ENCODE peak calls at places on chromosomes 3 and 15, in five cellular contexts. V is H9, S is neural crest cell, Q is upper lobe of right lung, X is astrocyte of the cerebellum. M is an unnamed sample.

GRCh38 chr15:80581976-80582375 is 113.1 kb upstream of the ABHD17C start:
- DNase-seq in V (no peak), S (no peak), Q (no peak), X (no peak), M (no peak)

GRCh38 chr15:48596415-48596814 is 49.1 kb downstream of the FBN1 start:
- DNase-seq in V (no peak), S (no peak), Q (no peak), X (no peak), M (no peak)

GRCh38 chr3:19866751-19867347 is 67.2 kb downstream of the EFHB start:
- DNase-seq in V (peak; percentile 51), S (peak; percentile 59), Q (no peak), X (peak; percentile 41), M (no peak)

GRCh38 chr3:6260551-6261191 is 600.2 kb upstream of the GRM7 start:
- DNase-seq in V (no peak), S (no peak), Q (no peak), X (no peak), M (no peak)

GRCh38 chr15:69088300-69088965 is 72.0 kb upstream of the GLCE start:
- DNase-seq in V (peak; percentile 38), S (no peak), Q (no peak), X (no peak), M (no peak)

GRCh38 chr3:108099679-108100428 is 9.0 kb upstream of the CD47 start:
- DNase-seq in V (no peak), S (no peak), Q (peak; percentile 69), X (no peak), M (no peak)

GRCh38 chr15:78501857-78502256 is 5.5 kb upstream of the HYKK start:
- DNase-seq in V (no peak), S (no peak), Q (no peak), X (no peak), M (no peak)

GRCh38 chr3:12287727-12288465 is 974 bp upstream of the PPARG start:
- DNase-seq in V (peak; percentile 44), S (peak; percentile 23), Q (peak; percentile 83), X (no peak), M (no peak)

GRCh38 chr15:101499863-101500713 is 10.6 kb upstream of the PCSK6 start:
- DNase-seq in V (no peak), S (no peak), Q (no peak), X (no peak), M (no peak)

GRCh38 chr3:33544126-33544525 is 103.9 kb upstream of the UBP1 start:
- DNase-seq in V (no peak), S (no peak), Q (no peak), X (no peak), M (no peak)

GRCh38 chr3:57959407-57960173 is 48.6 kb upstream of the FLNB start:
- DNase-seq in V (no peak), S (no peak), Q (no peak), X (no peak), M (no peak)

GRCh38 chr3:57962448-57962834 is 45.8 kb upstream of the FLNB start:
- DNase-seq in V (no peak), S (no peak), Q (no peak), X (no peak), M (no peak)

GRCh38 chr3:57961828-57962447 is 46.3 kb upstream of the FLNB start:
- DNase-seq in V (no peak), S (no peak), Q (no peak), X (no peak), M (no peak)

GRCh38 chr3:57960174-57960505 is 48.1 kb upstream of the FLNB start:
- DNase-seq in V (no peak), S (no peak), Q (no peak), X (no peak), M (no peak)

DNA sequence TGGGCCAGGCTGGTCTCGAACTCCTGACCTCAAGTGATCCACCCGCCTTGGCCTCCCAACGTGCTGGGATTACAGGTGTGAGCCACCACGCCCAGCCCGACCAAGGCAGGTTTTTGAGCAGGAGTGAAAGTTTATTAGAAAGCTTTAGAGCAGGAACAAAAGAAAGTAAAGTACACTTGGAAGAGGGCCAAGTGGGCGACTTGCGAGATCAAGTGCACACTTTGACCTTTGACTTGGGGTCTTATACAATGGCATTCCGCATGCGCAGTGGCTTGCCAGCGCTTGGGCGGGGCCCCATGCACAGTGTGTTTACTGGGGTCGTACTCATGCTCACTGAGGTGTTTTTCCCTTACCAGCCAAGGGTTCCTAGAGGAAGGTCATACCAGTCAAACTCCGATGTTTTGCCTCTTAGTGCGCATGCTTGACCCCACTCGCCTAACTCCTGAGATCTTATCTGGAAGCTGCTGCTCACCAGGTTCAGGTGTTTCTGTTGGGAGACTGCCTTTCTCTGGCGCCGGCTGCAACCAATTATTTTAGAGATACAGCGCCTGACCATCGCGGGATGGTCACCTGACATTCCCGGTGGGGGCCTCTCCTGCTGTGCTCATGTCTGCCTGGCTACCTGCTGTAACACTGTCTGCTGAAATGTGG is 46.9 kb upstream of the FLNB start:
- DNase-seq in V (no peak), S (no peak), Q (no peak), X (no peak), M (no peak)
- TF ChIP-seq CTCF in V (no peak), S (no peak), Q (no peak), X (no peak), M (no peak)

GRCh38 chr3:133437391-133438093 is 37.7 kb downstream of the BFSP2 start:
- DNase-seq in V (no peak), S (no peak), Q (no peak), X (no peak), M (no peak)
- TF ChIP-seq CTCF in V (no peak), S (no peak), Q (no peak), X (peak; percentile 29), M (peak; percentile 60)

DNA sequence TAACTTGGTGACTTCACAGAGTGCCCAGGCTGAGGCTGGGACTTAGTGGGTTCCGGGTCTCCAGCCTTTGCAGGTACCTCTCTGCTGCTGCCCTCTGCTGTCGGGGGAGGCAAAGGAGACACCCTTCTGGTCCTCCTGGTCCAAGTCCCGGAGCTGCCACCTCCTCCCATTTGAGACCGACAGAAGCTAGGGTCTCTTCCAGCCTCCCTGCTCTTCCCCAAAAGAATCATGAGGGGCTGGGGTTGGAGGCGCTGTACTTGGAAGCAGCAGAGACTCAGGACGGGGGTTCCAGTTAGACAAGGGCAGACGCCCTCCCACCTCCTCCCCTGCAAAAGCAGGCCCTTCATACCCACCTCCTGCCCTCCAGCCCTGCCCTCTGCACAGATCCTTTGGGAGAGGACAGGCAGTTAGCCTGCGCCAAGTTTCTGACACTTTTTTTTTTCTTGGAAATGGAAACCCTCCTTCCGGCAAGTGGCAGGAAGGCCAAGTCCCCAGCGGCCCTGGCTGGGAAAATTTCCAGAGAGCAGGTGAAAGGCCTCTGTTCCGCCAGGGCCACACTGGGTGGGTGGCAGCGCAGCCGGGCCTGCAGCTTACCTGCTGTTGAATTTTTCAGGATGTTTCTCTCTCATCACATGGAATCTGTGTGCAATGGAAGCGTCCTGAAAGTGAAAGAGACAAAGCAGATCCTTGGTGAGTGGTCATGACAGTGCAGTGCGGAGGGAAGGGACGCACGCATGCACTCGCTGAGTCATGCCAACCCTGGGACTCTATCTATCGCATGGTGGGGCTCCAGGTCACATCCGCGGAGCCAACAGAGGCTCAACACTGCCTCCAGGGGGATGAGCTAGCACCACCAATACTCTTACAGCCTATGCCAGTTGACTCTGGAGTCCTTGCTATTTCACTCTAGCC is 119.9 kb downstream of the DGKG start:
- DNase-seq in V (peak; percentile 91), S (peak; percentile 23), Q (peak; percentile 88), X (peak; percentile 15), M (no peak)
- TF ChIP-seq CTCF in V (peak; percentile 75), S (peak; percentile 54), Q (peak; percentile 58), X (peak; percentile 64), M (peak; percentile 75)

GRCh38 chr3:104460477-104461406 is 906.0 kb upstream of the ALCAM start:
- DNase-seq in V (peak; percentile 39), S (no peak), Q (no peak), X (peak; percentile 68), M (no peak)
- TF ChIP-seq CTCF in V (peak; percentile 69), S (peak; percentile 59), Q (peak; percentile 30), X (peak; percentile 75), M (peak; percentile 83)

GRCh38 chr3:167908745-167909442 is 173.4 kb downstream of the SERPINI1 start:
- DNase-seq in V (no peak), S (no peak), Q (no peak), X (no peak), M (no peak)
- TF ChIP-seq CTCF in V (no peak), S (no peak), Q (no peak), X (no peak), M (no peak)

DNA sequence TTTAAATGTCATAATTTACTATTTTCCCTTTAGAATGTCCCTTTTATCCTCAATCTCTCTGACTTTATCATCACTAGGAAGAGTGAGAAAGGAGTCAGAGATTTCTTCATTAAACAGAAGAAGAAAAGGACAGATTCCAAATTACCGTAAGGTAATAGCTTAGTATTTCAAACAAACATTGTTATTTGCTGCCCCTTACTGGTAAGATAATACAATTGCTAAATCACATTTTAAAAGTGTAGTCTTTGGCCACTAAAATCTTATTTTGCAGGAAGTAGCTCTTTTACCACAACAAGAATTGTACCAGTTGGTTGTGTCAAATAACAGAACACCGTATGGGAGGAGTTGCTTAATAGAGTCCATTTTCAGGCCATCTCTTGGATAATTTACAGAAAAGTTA is 53.7 kb downstream of the CGGBP1 start:
- DNase-seq in V (no peak), S (no peak), Q (no peak), X (no peak), M (no peak)
- TF ChIP-seq CTCF in V (peak; percentile 60), S (peak; percentile 61), Q (peak; percentile 31), X (no peak), M (peak; percentile 79)

GRCh38 chr3:127769284-127770081 is 52.8 kb downstream of the MGLL start:
- DNase-seq in V (no peak), S (no peak), Q (no peak), X (no peak), M (no peak)

GRCh38 chr3:127770671-127771370 is 51.5 kb downstream of the MGLL start:
- DNase-seq in V (no peak), S (no peak), Q (peak; percentile 39), X (no peak), M (no peak)

GRCh38 chr3:127771746-127772145 is 50.6 kb downstream of the MGLL start:
- DNase-seq in V (no peak), S (no peak), Q (peak; percentile 5), X (no peak), M (no peak)

GRCh38 chr3:127767126-127767525 is 55.2 kb downstream of the MGLL start:
- DNase-seq in V (no peak), S (no peak), Q (no peak), X (no peak), M (no peak)

DNA sequence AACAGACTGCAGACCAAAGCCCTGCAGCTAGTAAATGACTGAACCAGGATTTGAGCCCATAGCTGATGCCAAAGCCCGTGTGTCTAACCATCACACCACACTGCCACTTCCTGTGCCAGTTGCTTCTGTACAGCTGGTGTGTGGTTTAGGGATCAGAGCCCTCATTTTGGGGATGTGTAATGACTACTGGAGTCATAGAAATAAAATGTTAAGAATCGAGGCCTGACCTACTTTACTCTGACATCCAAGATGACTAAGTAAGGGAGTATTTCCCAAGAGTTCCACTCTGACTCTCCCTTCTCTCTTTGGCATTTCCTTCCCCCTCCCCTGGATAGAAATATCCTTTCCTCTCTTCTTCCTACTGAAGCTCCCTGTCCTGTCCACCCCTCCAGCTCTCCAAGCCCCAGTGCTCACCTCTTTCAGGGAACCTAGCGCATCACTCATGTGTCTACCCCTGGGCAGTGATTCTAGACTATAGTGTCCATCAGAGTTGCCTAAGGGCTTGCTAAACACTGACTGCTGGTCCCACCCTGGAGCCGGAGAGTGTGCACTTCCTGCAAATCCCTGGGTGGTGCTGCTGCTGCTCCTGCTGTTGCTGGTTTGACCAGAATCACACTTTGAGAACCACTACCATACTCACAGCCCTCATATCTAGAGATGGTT is 53.8 kb downstream of the MGLL start:
- DNase-seq in V (no peak), S (no peak), Q (peak; percentile 65), X (no peak), M (no peak)
- TF ChIP-seq CTCF in V (no peak), S (no peak), Q (no peak), X (no peak), M (peak; percentile 18)

GRCh38 chr3:156761713-156762575 is 64.2 kb upstream of the LEKR1 start:
- DNase-seq in V (no peak), S (no peak), Q (no peak), X (no peak), M (no peak)
- TF ChIP-seq CTCF in V (no peak), S (no peak), Q (no peak), X (no peak), M (peak; percentile 41)

M was measured in chondrocyte.